ENCODE peak calls at places on chromosomes 1 and 21, in six cellular contexts. R, X, U, J, E and Y are unnamed samples.

GRCh38 chr1:68145418-68146126 is 86.8 kb downstream of the WLS start:
- DNase-seq in E (no peak), R (no peak), U (peak), J (no peak), X (no peak), Y (no peak)

GRCh38 chr1:30882678-30883388 is 25.7 kb downstream of the SDC3 start:
- DNase-seq in J (peak), E (no peak), R (no peak), U (no peak), X (no peak), Y (no peak)

GRCh38 chr1:159177273-159177907 is 6.0 kb downstream of the CADM3 start:
- DNase-seq in X (peak), J (no peak), R (peak), U (peak), E (peak), Y (no peak)

GRCh38 chr1:35499652-35500176 is 57.5 kb downstream of the KIAA0319L start:
- DNase-seq in X (peak), U (no peak), R (no peak), E (no peak), J (no peak), Y (no peak)

GRCh38 chr1:3169621-3170356 is 100.8 kb downstream of the PRDM16 start:
- DNase-seq in J (no peak), X (no peak), E (no peak), U (no peak), R (no peak), Y (no peak)

GRCh38 chr1:6347641-6348487 is 45.7 kb downstream of the ACOT7 start:
- DNase-seq in U (peak), X (peak), J (no peak), R (no peak), E (peak), Y (no peak)

GRCh38 chr1:96992871-96993270 is 271.3 kb downstream of the PTBP2 start:
- DNase-seq in U (no peak), X (no peak), J (no peak), E (no peak), R (no peak), Y (no peak)

GRCh38 chr1:203524152-203524551 is 30.2 kb downstream of the OPTC start:
- DNase-seq in U (no peak), R (no peak), J (no peak), X (no peak), E (no peak), Y (no peak)

GRCh38 chr1:2134604-2135307 is 59.8 kb downstream of the FAAP20 start:
- DNase-seq in R (no peak), J (peak), X (no peak), E (no peak), U (peak), Y (peak)

GRCh38 chr1:37814257-37814656 is 6.2 kb upstream of the YRDC start:
- DNase-seq in J (no peak), U (no peak), X (no peak), R (no peak), E (no peak), Y (no peak)

GRCh38 chr21:26027696-26028095 is 142.9 kb downstream of the APP start:
- DNase-seq in E (no peak), J (no peak), X (peak), R (no peak), U (no peak), Y (no peak)

GRCh38 chr1:44784094-44785026 is 3.6 kb downstream of the BEST4 start:
- DNase-seq in R (no peak), J (peak), X (peak), U (no peak), E (peak), Y (no peak)

GRCh38 chr21:31873275-31873695 is 465 bp downstream of the HUNK start:
- DNase-seq in E (peak), X (peak), U (peak), J (no peak), R (no peak), Y (no peak)
- H3K4me3 ChIP-seq in E (peak), X (peak), U (peak), J (peak), R (peak), Y (peak)

DNA sequence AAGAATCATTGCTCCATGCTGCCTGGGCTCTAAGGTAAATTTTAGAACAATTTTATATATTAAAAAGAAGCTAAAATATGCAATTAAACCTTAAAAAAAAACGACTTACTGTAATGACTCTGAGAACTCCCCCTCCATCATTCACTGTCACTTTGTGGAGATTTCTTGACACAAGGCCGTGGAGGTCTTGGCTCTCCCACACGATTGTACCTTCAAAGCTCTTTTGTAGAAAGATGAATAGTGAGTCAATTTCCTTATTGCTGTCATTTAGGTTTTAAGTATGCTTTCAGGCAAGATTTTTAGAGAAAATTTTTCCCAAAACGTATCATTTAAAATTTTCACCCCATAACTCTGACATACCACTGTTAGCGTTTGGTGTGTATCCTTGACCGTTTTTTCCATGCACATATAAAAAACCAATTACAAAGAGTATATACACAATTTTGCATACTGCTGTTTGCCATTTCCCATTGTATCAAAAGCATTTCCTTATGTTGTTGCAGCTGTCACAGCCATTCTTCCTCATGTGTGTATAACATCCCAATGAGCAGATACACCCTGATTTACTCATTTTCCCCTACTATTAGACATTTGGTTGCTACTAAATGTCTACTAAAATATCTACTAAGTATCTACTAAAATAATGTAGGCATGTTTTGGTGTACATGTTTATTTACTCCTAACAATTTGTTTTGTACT is 33.4 kb downstream of the B3GALNT2 start:
- DNase-seq in R (no peak), U (no peak), X (no peak), E (no peak), J (no peak), Y (no peak)
- H3K4me3 ChIP-seq in R (no peak), U (no peak), X (no peak), E (no peak), J (no peak), Y (no peak)

GRCh38 chr1:170030212-170030611 is 44.3 kb downstream of the KIFAP3 start:
- DNase-seq in J (no peak), R (no peak), U (no peak), E (no peak), X (no peak), Y (no peak)
- H3K4me3 ChIP-seq in J (no peak), R (no peak), U (no peak), E (no peak), X (no peak), Y (no peak)

DNA sequence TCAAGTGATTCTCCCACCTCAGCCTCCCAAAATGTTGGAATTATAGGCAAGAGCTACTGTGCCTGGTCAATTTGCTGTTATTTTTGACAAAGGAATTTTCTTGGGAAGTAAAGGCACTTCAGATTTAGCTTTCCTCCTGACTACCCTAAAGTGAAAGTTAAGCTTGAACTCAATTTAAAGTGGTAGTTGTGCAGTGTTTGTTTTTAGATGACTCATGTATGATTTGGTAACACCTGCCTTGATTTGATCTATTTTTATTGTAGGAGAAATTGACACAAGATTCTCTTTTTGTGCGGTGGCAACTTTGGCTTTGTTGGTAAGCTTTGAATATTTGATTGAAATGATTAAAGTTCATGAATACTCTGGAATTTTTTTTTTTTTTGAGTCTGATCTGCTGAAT is 5.0 kb downstream of the RABGGTB start:
- DNase-seq in J (no peak), U (no peak), E (no peak), X (no peak), R (no peak), Y (no peak)
- H3K4me3 ChIP-seq in J (no peak), U (no peak), E (peak), X (no peak), R (peak), Y (no peak)

GRCh38 chr1:235646463-235646862 is 3.1 kb downstream of the GNG4 start:
- DNase-seq in X (no peak), U (no peak), R (no peak), E (no peak), J (no peak), Y (no peak)
- H3K4me3 ChIP-seq in X (no peak), U (no peak), R (no peak), E (no peak), J (no peak), Y (no peak)